ENCODE peak calls at places on chromosomes 6 and 20, in nine cellular contexts. One of them, this sample, is unnamed.

GRCh38 chr6:22845467-22845866 is 276.1 kb downstream of the HDGFL1 start:
- DNase-seq in IMR-90: no peak
- DNase-seq in A549: no peak
- DNase-seq in CD8-positive, alpha-beta memory T cell: no peak
- DNase-seq in aorta: no peak
- DNase-seq in pancreas: no peak
- DNase-seq in mammary epithelial cell: no peak
- DNase-seq in heart right ventricle: no peak
- DNase-seq in PC-3: no peak
- DNase-seq in this sample: no peak

GRCh38 chr6:137011406-137011805 is 33.4 kb downstream of the IL20RA start:
- DNase-seq in IMR-90: no peak
- DNase-seq in A549: no peak
- DNase-seq in CD8-positive, alpha-beta memory T cell: no peak
- DNase-seq in aorta: no peak
- DNase-seq in pancreas: no peak
- DNase-seq in mammary epithelial cell: no peak
- DNase-seq in heart right ventricle: no peak
- DNase-seq in PC-3: no peak
- DNase-seq in this sample: no peak

GRCh38 chr6:152462716-152463115 is 174.4 kb downstream of the SYNE1 start:
- DNase-seq in IMR-90: peak; percentile 37
- DNase-seq in A549: no peak
- DNase-seq in CD8-positive, alpha-beta memory T cell: no peak
- DNase-seq in aorta: no peak
- DNase-seq in pancreas: no peak
- DNase-seq in mammary epithelial cell: no peak
- DNase-seq in heart right ventricle: no peak
- DNase-seq in PC-3: no peak
- DNase-seq in this sample: no peak

GRCh38 chr6:109105681-109106080 is 10.4 kb downstream of the CEP57L1 start:
- DNase-seq in IMR-90: no peak
- DNase-seq in A549: no peak
- DNase-seq in CD8-positive, alpha-beta memory T cell: no peak
- DNase-seq in aorta: no peak
- DNase-seq in pancreas: no peak
- DNase-seq in mammary epithelial cell: no peak
- DNase-seq in heart right ventricle: no peak
- DNase-seq in PC-3: no peak
- DNase-seq in this sample: no peak

GRCh38 chr20:59948828-59949720 is 8.9 kb downstream of the FAM217B start:
- DNase-seq in IMR-90: peak; percentile 67
- DNase-seq in A549: peak; percentile 57
- DNase-seq in CD8-positive, alpha-beta memory T cell: peak; percentile 65
- DNase-seq in aorta: no peak
- DNase-seq in pancreas: no peak
- DNase-seq in mammary epithelial cell: peak; percentile 37
- DNase-seq in heart right ventricle: peak; percentile 40
- DNase-seq in PC-3: peak; percentile 69
- DNase-seq in this sample: no peak

GRCh38 chr6:41488392-41489129 is 57.6 kb upstream of the FOXP4 start:
- DNase-seq in IMR-90: peak; percentile 92
- DNase-seq in A549: no peak
- DNase-seq in CD8-positive, alpha-beta memory T cell: no peak
- DNase-seq in aorta: no peak
- DNase-seq in pancreas: no peak
- DNase-seq in mammary epithelial cell: peak; percentile 43
- DNase-seq in heart right ventricle: peak; percentile 23
- DNase-seq in PC-3: no peak
- DNase-seq in this sample: no peak

GRCh38 chr6:134372603-134373281 is 54.8 kb upstream of the SGK1 start:
- DNase-seq in IMR-90: peak; percentile 86
- DNase-seq in A549: peak; percentile 38
- DNase-seq in CD8-positive, alpha-beta memory T cell: peak; percentile 60
- DNase-seq in aorta: no peak
- DNase-seq in pancreas: no peak
- DNase-seq in mammary epithelial cell: no peak
- DNase-seq in heart right ventricle: no peak
- DNase-seq in PC-3: no peak
- DNase-seq in this sample: no peak

GRCh38 chr20:61449916-61450315 is 197.9 kb downstream of the CDH4 start:
- DNase-seq in IMR-90: peak; percentile 27
- DNase-seq in A549: peak; percentile 31
- DNase-seq in CD8-positive, alpha-beta memory T cell: no peak
- DNase-seq in aorta: no peak
- DNase-seq in pancreas: no peak
- DNase-seq in mammary epithelial cell: no peak
- DNase-seq in heart right ventricle: no peak
- DNase-seq in PC-3: no peak
- DNase-seq in this sample: no peak

GRCh38 chr6:21922086-21922485 is 328.5 kb downstream of the SOX4 start:
- DNase-seq in IMR-90: peak; percentile 41
- DNase-seq in A549: peak; percentile 50
- DNase-seq in CD8-positive, alpha-beta memory T cell: no peak
- DNase-seq in aorta: no peak
- DNase-seq in pancreas: no peak
- DNase-seq in mammary epithelial cell: no peak
- DNase-seq in heart right ventricle: no peak
- DNase-seq in PC-3: peak; percentile 35
- DNase-seq in this sample: no peak

GRCh38 chr20:52747736-52748135 is 224.4 kb upstream of the TSHZ2 start:
- DNase-seq in IMR-90: no peak
- DNase-seq in A549: peak; percentile 7
- DNase-seq in CD8-positive, alpha-beta memory T cell: no peak
- DNase-seq in aorta: no peak
- DNase-seq in pancreas: peak; percentile 14
- DNase-seq in mammary epithelial cell: no peak
- DNase-seq in heart right ventricle: peak; percentile 16
- DNase-seq in PC-3: peak; percentile 21
- DNase-seq in this sample: no peak

GRCh38 chr20:10696650-10697049 is 22.9 kb upstream of the JAG1 start:
- DNase-seq in IMR-90: no peak
- DNase-seq in A549: no peak
- DNase-seq in CD8-positive, alpha-beta memory T cell: no peak
- DNase-seq in aorta: no peak
- DNase-seq in pancreas: no peak
- DNase-seq in mammary epithelial cell: no peak
- DNase-seq in heart right ventricle: no peak
- DNase-seq in PC-3: no peak
- DNase-seq in this sample: no peak

GRCh38 chr20:1700990-1701389 is 43.4 kb upstream of the SIRPG start:
- DNase-seq in IMR-90: no peak
- DNase-seq in A549: no peak
- DNase-seq in CD8-positive, alpha-beta memory T cell: no peak
- DNase-seq in aorta: no peak
- DNase-seq in pancreas: no peak
- DNase-seq in mammary epithelial cell: no peak
- DNase-seq in heart right ventricle: no peak
- DNase-seq in PC-3: peak; percentile 54
- DNase-seq in this sample: no peak

GRCh38 chr20:47418061-47418616 is 61.6 kb upstream of the ZMYND8 start:
- DNase-seq in IMR-90: no peak
- DNase-seq in A549: no peak
- DNase-seq in CD8-positive, alpha-beta memory T cell: no peak
- DNase-seq in aorta: no peak
- DNase-seq in pancreas: no peak
- DNase-seq in mammary epithelial cell: no peak
- DNase-seq in heart right ventricle: no peak
- DNase-seq in PC-3: peak; percentile 57
- DNase-seq in this sample: no peak

GRCh38 chr6:112128208-112128607 is 40.8 kb downstream of the FAM229B start:
- DNase-seq in IMR-90: no peak
- DNase-seq in A549: no peak
- DNase-seq in CD8-positive, alpha-beta memory T cell: no peak
- DNase-seq in aorta: no peak
- DNase-seq in pancreas: no peak
- DNase-seq in mammary epithelial cell: no peak
- DNase-seq in heart right ventricle: no peak
- DNase-seq in PC-3: no peak
- DNase-seq in this sample: no peak

GRCh38 chr20:23160536-23161243 is 74.6 kb upstream of the CD93 start:
- DNase-seq in IMR-90: no peak
- DNase-seq in A549: no peak
- DNase-seq in CD8-positive, alpha-beta memory T cell: no peak
- DNase-seq in aorta: no peak
- DNase-seq in pancreas: no peak
- DNase-seq in mammary epithelial cell: peak; percentile 28
- DNase-seq in heart right ventricle: no peak
- DNase-seq in PC-3: no peak
- DNase-seq in this sample: no peak

GRCh38 chr6:2259574-2259973 is 14.2 kb upstream of the GMDS start:
- DNase-seq in IMR-90: no peak
- DNase-seq in A549: no peak
- DNase-seq in CD8-positive, alpha-beta memory T cell: no peak
- DNase-seq in aorta: no peak
- DNase-seq in pancreas: no peak
- DNase-seq in mammary epithelial cell: no peak
- DNase-seq in heart right ventricle: no peak
- DNase-seq in PC-3: no peak
- DNase-seq in this sample: no peak

GRCh38 chr6:136396908-136397307 is 107.3 kb upstream of the BCLAF1 start:
- DNase-seq in IMR-90: no peak
- DNase-seq in A549: no peak
- DNase-seq in CD8-positive, alpha-beta memory T cell: no peak
- DNase-seq in aorta: no peak
- DNase-seq in pancreas: no peak
- DNase-seq in mammary epithelial cell: no peak
- DNase-seq in heart right ventricle: no peak
- DNase-seq in PC-3: no peak
- DNase-seq in this sample: no peak

GRCh38 chr20:17610566-17611289 is 40.9 kb downstream of the DSTN start:
- DNase-seq in IMR-90: no peak
- DNase-seq in A549: no peak
- DNase-seq in CD8-positive, alpha-beta memory T cell: peak; percentile 72
- DNase-seq in aorta: peak; percentile 77
- DNase-seq in pancreas: peak; percentile 47
- DNase-seq in mammary epithelial cell: peak; percentile 32
- DNase-seq in heart right ventricle: no peak
- DNase-seq in PC-3: no peak
- DNase-seq in this sample: no peak

GRCh38 chr6:39226606-39227300 is 2.5 kb downstream of the KCNK5 start:
- DNase-seq in IMR-90: no peak
- DNase-seq in A549: no peak
- DNase-seq in CD8-positive, alpha-beta memory T cell: no peak
- DNase-seq in aorta: peak; percentile 7
- DNase-seq in pancreas: no peak
- DNase-seq in mammary epithelial cell: peak; percentile 10
- DNase-seq in heart right ventricle: no peak
- DNase-seq in PC-3: no peak
- DNase-seq in this sample: no peak

GRCh38 chr6:79605968-79606764 is 25.0 kb upstream of the SH3BGRL2 start:
- DNase-seq in IMR-90: no peak
- DNase-seq in A549: no peak
- DNase-seq in CD8-positive, alpha-beta memory T cell: no peak
- DNase-seq in aorta: no peak
- DNase-seq in pancreas: no peak
- DNase-seq in mammary epithelial cell: no peak
- DNase-seq in heart right ventricle: no peak
- DNase-seq in PC-3: no peak
- DNase-seq in this sample: no peak

GRCh38 chr20:24684421-24684871 is 215.0 kb downstream of the SYNDIG1 start:
- DNase-seq in IMR-90: no peak
- DNase-seq in A549: no peak
- DNase-seq in CD8-positive, alpha-beta memory T cell: no peak
- DNase-seq in aorta: peak; percentile 46
- DNase-seq in pancreas: no peak
- DNase-seq in mammary epithelial cell: no peak
- DNase-seq in heart right ventricle: no peak
- DNase-seq in PC-3: no peak
- DNase-seq in this sample: no peak

GRCh38 chr6:18390476-18390875 is 3.3 kb downstream of the RNF144B start:
- DNase-seq in IMR-90: no peak
- DNase-seq in A549: no peak
- DNase-seq in CD8-positive, alpha-beta memory T cell: no peak
- DNase-seq in aorta: no peak
- DNase-seq in pancreas: no peak
- DNase-seq in mammary epithelial cell: peak; percentile 65
- DNase-seq in heart right ventricle: no peak
- DNase-seq in PC-3: no peak
- DNase-seq in this sample: no peak
- H3K4me1 ChIP-seq in IMR-90: peaks cover 7% of the 10 kb centered on the region
- H3K4me1 ChIP-seq in A549: peaks cover 18% of the 10 kb centered on the region
- H3K4me1 ChIP-seq in CD8-positive, alpha-beta memory T cell: peaks cover 17% of the 10 kb centered on the region
- H3K4me1 ChIP-seq in aorta: peaks cover 2% of the 10 kb centered on the region
- H3K4me1 ChIP-seq in pancreas: peaks cover 30% of the 10 kb centered on the region
- H3K4me1 ChIP-seq in mammary epithelial cell: peaks cover 29% of the 10 kb centered on the region
- H3K4me1 ChIP-seq in heart right ventricle: peaks cover 11% of the 10 kb centered on the region
- H3K4me1 ChIP-seq in PC-3: peaks cover 36% of the 10 kb centered on the region
- H3K4me1 ChIP-seq in this sample: peaks cover 60% of the 10 kb centered on the region

GRCh38 chr6:14212020-14212419 is 94.4 kb downstream of the CD83 start:
- DNase-seq in IMR-90: no peak
- DNase-seq in A549: no peak
- DNase-seq in CD8-positive, alpha-beta memory T cell: no peak
- DNase-seq in aorta: no peak
- DNase-seq in pancreas: no peak
- DNase-seq in mammary epithelial cell: peak; percentile 33
- DNase-seq in heart right ventricle: no peak
- DNase-seq in PC-3: peak; percentile 54
- DNase-seq in this sample: no peak
- H3K4me3 ChIP-seq in IMR-90: no peak overlapping the region
- H3K4me3 ChIP-seq in A549: no peak overlapping the region
- H3K4me3 ChIP-seq in CD8-positive, alpha-beta memory T cell: peak overlapping the region; percentile 79
- H3K4me3 ChIP-seq in aorta: no peak overlapping the region
- H3K4me3 ChIP-seq in pancreas: peak overlapping the region; percentile 91
- H3K4me3 ChIP-seq in mammary epithelial cell: no peak overlapping the region
- H3K4me3 ChIP-seq in heart right ventricle: no peak overlapping the region
- H3K4me3 ChIP-seq in PC-3: no peak overlapping the region
- H3K4me3 ChIP-seq in this sample: peak overlapping the region; percentile 80

GRCh38 chr6:35596448-35597442 is 84.0 kb upstream of the TULP1 start:
- DNase-seq in IMR-90: peak; percentile 85
- DNase-seq in A549: peak; percentile 35
- DNase-seq in CD8-positive, alpha-beta memory T cell: no peak
- DNase-seq in aorta: no peak
- DNase-seq in pancreas: no peak
- DNase-seq in mammary epithelial cell: peak; percentile 67
- DNase-seq in heart right ventricle: no peak
- DNase-seq in PC-3: peak; percentile 80
- DNase-seq in this sample: no peak
- H3K4me1 ChIP-seq in IMR-90: peaks cover 5% of the 10 kb centered on the region
- H3K4me1 ChIP-seq in A549: peaks cover 33% of the 10 kb centered on the region
- H3K4me1 ChIP-seq in CD8-positive, alpha-beta memory T cell: peaks cover 94% of the 10 kb centered on the region
- H3K4me1 ChIP-seq in aorta: peaks cover 5% of the 10 kb centered on the region
- H3K4me1 ChIP-seq in pancreas: peaks cover 16% of the 10 kb centered on the region
- H3K4me1 ChIP-seq in mammary epithelial cell: peaks cover 40% of the 10 kb centered on the region
- H3K4me1 ChIP-seq in heart right ventricle: peaks cover 28% of the 10 kb centered on the region
- H3K4me1 ChIP-seq in PC-3: peaks cover 50% of the 10 kb centered on the region
- H3K4me1 ChIP-seq in this sample: peaks cover 100% of the 10 kb centered on the region

DNA sequence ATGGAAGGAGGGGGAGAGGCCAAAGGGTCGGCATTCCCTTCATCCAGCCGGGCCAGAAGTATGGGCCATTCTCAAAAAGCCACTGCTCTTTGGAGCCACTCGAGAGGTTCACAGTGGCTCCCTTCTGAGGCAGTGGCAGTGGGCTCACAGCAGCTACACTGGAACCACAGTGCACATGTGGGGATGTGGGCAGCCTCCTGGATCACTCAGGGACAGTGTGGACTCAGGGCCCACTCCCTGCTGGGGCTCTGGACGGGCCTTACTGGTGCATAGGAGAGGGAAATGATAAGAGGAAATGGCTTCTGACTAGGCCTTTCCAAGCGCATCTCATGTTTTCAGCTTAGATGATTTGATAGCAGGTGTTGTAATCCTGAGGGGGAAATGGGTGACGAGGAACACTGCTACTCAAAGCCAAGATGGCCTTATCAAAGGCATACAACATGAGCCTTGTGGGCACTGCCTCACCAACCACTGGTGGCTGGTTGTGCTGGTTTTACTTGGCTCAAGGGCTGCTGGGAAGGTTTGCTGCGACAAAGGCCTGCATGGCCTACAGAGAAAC is 44.0 kb downstream of the PANK2 start:
- DNase-seq in IMR-90: no peak
- DNase-seq in A549: no peak
- DNase-seq in CD8-positive, alpha-beta memory T cell: no peak
- DNase-seq in aorta: no peak
- DNase-seq in pancreas: no peak
- DNase-seq in mammary epithelial cell: no peak
- DNase-seq in heart right ventricle: no peak
- DNase-seq in PC-3: no peak
- DNase-seq in this sample: no peak
- H3K4me3 ChIP-seq in IMR-90: no peak overlapping the region
- H3K4me3 ChIP-seq in A549: no peak overlapping the region
- H3K4me3 ChIP-seq in CD8-positive, alpha-beta memory T cell: peak overlapping the region; percentile 37
- H3K4me3 ChIP-seq in aorta: no peak overlapping the region
- H3K4me3 ChIP-seq in pancreas: no peak overlapping the region
- H3K4me3 ChIP-seq in mammary epithelial cell: no peak overlapping the region
- H3K4me3 ChIP-seq in heart right ventricle: no peak overlapping the region
- H3K4me3 ChIP-seq in PC-3: peak overlapping the region; percentile 45
- H3K4me3 ChIP-seq in this sample: peak overlapping the region; percentile 59

This sample was measured in esophagus squamous epithelium.